ENCODE peak calls at places on chromosomes 2 and 18, in six cellular contexts. K, D, O, V, F and Y are unnamed samples.

GRCh38 chr2:175393851-175394250 is 212.3 kb upstream of the ATP5MC3 start:
- DNase-seq in D (no peak), O (no peak), F (no peak), K (no peak), V (no peak), Y (no peak)

GRCh38 chr18:3110034-3110752 is 97.2 kb upstream of the LPIN2 start:
- DNase-seq in O (no peak), V (no peak), F (no peak), K (no peak), D (no peak), Y (no peak)

GRCh38 chr2:96832751-96833507 is 10.9 kb downstream of the ANKRD23 start:
- DNase-seq in O (no peak), K (peak; percentile 91), V (peak; percentile 87), F (peak; percentile 82), D (peak; percentile 42), Y (no peak)

GRCh38 chr2:1887915-1888314 is 143.6 kb upstream of the PXDN start:
- DNase-seq in O (no peak), D (peak; percentile 1), V (no peak), F (peak; percentile 45), K (no peak), Y (no peak)

GRCh38 chr18:53864758-53865157 is 359.7 kb downstream of the MBD2 start:
- DNase-seq in D (no peak), K (no peak), O (no peak), F (no peak), V (no peak), Y (no peak)

GRCh38 chr2:32572737-32573136 is 55.1 kb upstream of the TTC27 start:
- DNase-seq in K (no peak), D (no peak), O (no peak), F (peak; percentile 10), V (no peak), Y (no peak)

GRCh38 chr18:29164993-29165599 is 988.2 kb upstream of the CDH2 start:
- DNase-seq in O (peak; percentile 83), K (no peak), V (no peak), F (peak; percentile 96), D (peak; percentile 96), Y (no peak)

GRCh38 chr2:17636989-17637906 is 96.8 kb downstream of the VSNL1 start:
- DNase-seq in O (no peak), V (no peak), K (no peak), D (no peak), F (no peak), Y (no peak)

GRCh38 chr18:46344416-46345180 is 240.4 kb downstream of the HAUS1 start:
- DNase-seq in F (no peak), V (no peak), D (no peak), O (no peak), K (no peak), Y (no peak)